ENCODE peak calls at places on chromosomes 6 and 20, in five cellular contexts. E is adrenal gland, O is HCT116, S is endothelial cell of umbilical vein, K is uterus. I is an unnamed sample.

GRCh38 chr20:3101737-3102574 is 17.4 kb upstream of the AVP start:
- DNase-seq in E (no peak), O (no peak), S (no peak), K (no peak), I (no peak)

GRCh38 chr6:163565140-163565539 is 150.6 kb downstream of the QKI start:
- DNase-seq in E (no peak), O (no peak), S (no peak), K (no peak), I (no peak)

GRCh38 chr6:106253731-106254130 is 71.8 kb downstream of the ATG5 start:
- DNase-seq in E (no peak), O (no peak), S (no peak), K (no peak), I (no peak)

GRCh38 chr20:20366896-20367680 is 816 bp upstream of the INSM1 start:
- DNase-seq in E (no peak), O (no peak), S (no peak), K (no peak), I (no peak)

GRCh38 chr6:84663866-84664265 is 100.5 kb downstream of the TBX18 start:
- DNase-seq in E (no peak), O (no peak), S (no peak), K (no peak), I (no peak)

GRCh38 chr20:24236204-24236603 is 233.2 kb upstream of the SYNDIG1 start:
- DNase-seq in E (no peak), O (no peak), S (no peak), K (no peak), I (no peak)

GRCh38 chr6:132236744-132237143 is 164.5 kb downstream of the MOXD1 start:
- DNase-seq in E (no peak), O (no peak), S (no peak), K (no peak), I (no peak)

GRCh38 chr6:67908377-67908776 is 726.7 kb upstream of the ADGRB3 start:
- DNase-seq in E (no peak), O (no peak), S (no peak), K (no peak), I (no peak)

GRCh38 chr6:162728177-162728571 is 400 bp downstream of the PACRG start:
- DNase-seq in E (no peak), O (no peak), S (no peak), K (peak), I (no peak)

GRCh38 chr6:166055801-166056200 is 111.8 kb downstream of the TBXT start:
- DNase-seq in E (no peak), O (no peak), S (no peak), K (no peak), I (no peak)

GRCh38 chr6:51570168-51570921 is 517.1 kb downstream of the PKHD1 start:
- DNase-seq in E (no peak), O (no peak), S (no peak), K (no peak), I (no peak)

GRCh38 chr20:59825563-59825920 is 107.9 kb downstream of the SYCP2 start:
- DNase-seq in E (no peak), O (no peak), S (no peak), K (no peak), I (no peak)

GRCh38 chr6:168890306-168890995 is 363.2 kb downstream of the THBS2 start:
- DNase-seq in E (no peak), O (no peak), S (no peak), K (no peak), I (no peak)

GRCh38 chr6:102571236-102571908 is 1177.9 kb downstream of the GRIK2 start:
- DNase-seq in E (no peak), O (no peak), S (no peak), K (no peak), I (no peak)

GRCh38 chr6:44631968-44632367 is 244.5 kb downstream of the CDC5L start:
- DNase-seq in E (no peak), O (no peak), S (no peak), K (no peak), I (no peak)

GRCh38 chr20:4920655-4921054 is 80.7 kb downstream of the SLC23A2 start:
- DNase-seq in E (no peak), O (no peak), S (no peak), K (no peak), I (no peak)

GRCh38 chr6:42514746-42515145 is 49.1 kb upstream of the UBR2 start:
- DNase-seq in E (no peak), O (no peak), S (no peak), K (no peak), I (no peak)

GRCh38 chr6:34855463-34855862 is 32.4 kb downstream of the TAF11 start:
- DNase-seq in E (no peak), O (no peak), S (no peak), K (no peak), I (no peak)

GRCh38 chr6:56407883-56408282 is 160.5 kb upstream of the COL21A1 start:
- DNase-seq in E (no peak), O (no peak), S (no peak), K (no peak), I (no peak)

GRCh38 chr6:112618796-112619195 is 271.7 kb downstream of the RFPL4B start:
- DNase-seq in E (no peak), O (peak), S (peak), K (no peak), I (no peak)

GRCh38 chr20:32470025-32470861 is 112.1 kb downstream of the ASXL1 start:
- DNase-seq in E (peak), O (peak), S (peak), K (no peak), I (no peak)
- TF ChIP-seq POLR2A in E (no peak), O (no peak), S (peak), K (no peak), I (no peak)

GRCh38 chr6:97282726-97283617 is at the start of gene MMS22L:
- DNase-seq in E (peak), O (peak), S (peak), K (peak), I (peak)
- TF ChIP-seq POLR2A in E (no peak), O (peak), S (no peak), K (no peak), I (no peak)

DNA sequence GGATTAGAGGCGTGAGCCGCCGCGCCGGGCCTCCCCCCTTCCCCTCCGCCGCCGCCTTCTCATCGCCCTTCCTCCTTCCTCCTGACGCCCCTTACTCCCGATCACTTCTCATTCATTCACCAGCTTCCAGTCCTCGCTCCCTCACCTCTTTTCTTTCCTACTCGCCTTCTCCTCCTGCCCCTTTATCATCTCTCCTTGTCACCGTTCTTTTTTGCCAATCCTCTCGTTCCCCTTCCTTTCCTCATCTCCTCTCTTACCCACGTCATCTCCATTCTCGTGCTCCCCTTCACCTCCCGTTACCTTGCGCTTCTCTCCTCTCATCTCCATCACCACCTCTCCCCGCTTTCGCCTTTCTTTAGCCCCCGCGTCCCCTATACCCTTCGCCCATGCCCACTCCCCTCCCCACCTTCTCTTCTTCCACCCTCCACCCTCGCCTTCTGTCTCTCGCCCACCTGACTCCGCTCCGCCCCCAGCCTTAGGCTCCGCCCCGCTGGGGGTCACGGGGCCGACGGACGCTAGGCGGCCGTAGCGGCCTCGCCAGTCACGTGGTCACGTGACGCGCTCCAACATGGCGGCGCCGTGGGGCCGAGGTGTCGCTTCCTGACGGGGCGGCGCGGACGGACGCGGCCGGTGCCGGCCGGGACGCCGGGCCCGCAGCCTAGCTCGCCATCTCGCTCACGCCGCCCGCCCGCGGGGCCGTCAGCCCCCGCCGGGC is at the start of gene ARFGEF2:
- DNase-seq in E (peak), O (peak), S (peak), K (peak), I (peak)
- TF ChIP-seq POLR2A in E (peak), O (peak), S (no peak), K (peak), I (peak)

GRCh38 chr6:30882764-30883475 is 1.4 kb upstream of the DDR1 start:
- DNase-seq in E (peak), O (peak), S (no peak), K (peak), I (no peak)

GRCh38 chr6:30883476-30883742 is 910 bp upstream of the DDR1 start:
- DNase-seq in E (no peak), O (no peak), S (no peak), K (no peak), I (no peak)

GRCh38 chr6:30884521-30885480 is 482 bp downstream of the DDR1 start:
- DNase-seq in E (peak), O (no peak), S (no peak), K (peak), I (peak)

GRCh38 chr6:30885481-30885998 is 1.2 kb downstream of the DDR1 start:
- DNase-seq in E (no peak), O (no peak), S (no peak), K (no peak), I (peak)

DNA sequence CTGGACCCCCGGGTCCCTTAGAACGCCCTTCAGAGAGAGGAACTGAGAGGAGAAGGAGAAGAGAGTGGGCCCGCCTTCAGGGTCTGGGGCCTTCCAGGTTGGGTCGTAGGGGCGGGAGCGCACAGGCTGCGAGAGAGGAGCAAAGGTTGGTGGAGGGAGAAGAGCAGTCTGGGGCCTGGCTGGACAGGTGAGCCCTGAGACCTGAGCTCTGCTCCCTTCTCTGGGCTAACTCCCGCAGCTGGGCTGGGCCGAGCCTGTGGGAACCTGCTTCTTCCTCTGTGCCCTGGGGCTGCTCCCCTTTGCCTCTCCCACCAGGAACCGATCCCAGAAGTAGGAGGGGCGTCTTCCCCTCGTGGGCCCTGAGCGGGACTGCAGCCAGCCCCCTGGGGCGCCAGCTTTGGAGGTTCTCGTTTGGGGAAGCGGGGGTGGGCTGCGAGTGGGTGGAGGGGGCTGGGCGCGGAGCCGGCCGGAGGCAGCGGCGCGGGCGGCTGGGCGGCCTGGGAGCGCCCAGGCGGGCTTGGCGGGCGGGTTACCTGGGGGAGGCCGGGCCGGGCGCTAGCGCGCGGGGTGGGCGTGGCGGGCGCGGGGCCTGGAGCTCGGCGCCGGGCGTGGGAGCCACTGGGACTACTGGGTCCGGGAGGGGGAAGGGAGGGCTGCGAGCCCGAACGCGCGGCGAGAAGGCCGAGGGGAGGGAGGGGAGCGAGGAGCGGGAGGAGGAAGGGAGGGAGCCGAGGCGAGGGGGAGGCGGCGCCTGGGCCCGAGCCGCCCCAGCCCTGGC is at the start of gene DDR1:
- DNase-seq in E (peak), O (no peak), S (no peak), K (peak), I (peak)
- TF ChIP-seq POLR2A in E (no peak), O (no peak), S (no peak), K (no peak), I (no peak)

GRCh38 chr6:26116267-26116666 is 29.0 kb downstream of the HFE start:
- DNase-seq in E (no peak), O (no peak), S (no peak), K (no peak), I (no peak)

GRCh38 chr6:26109776-26110175 is 22.5 kb downstream of the HFE start:
- DNase-seq in E (no peak), O (no peak), S (no peak), K (no peak), I (no peak)

GRCh38 chr6:26118999-26119398 is 31.8 kb downstream of the HFE start:
- DNase-seq in E (no peak), O (peak), S (no peak), K (no peak), I (no peak)

GRCh38 chr6:26113570-26113969 is 26.3 kb downstream of the HFE start:
- DNase-seq in E (no peak), O (no peak), S (no peak), K (no peak), I (no peak)

GRCh38 chr6:26115226-26115625 is 28.0 kb downstream of the HFE start:
- DNase-seq in E (no peak), O (no peak), S (no peak), K (no peak), I (no peak)
- TF ChIP-seq POLR2A in E (no peak), O (no peak), S (no peak), K (no peak), I (no peak)

GRCh38 chr20:58174708-58175287 is 53.7 kb downstream of the ANKRD60 start:
- DNase-seq in E (no peak), O (no peak), S (no peak), K (peak), I (no peak)

GRCh38 chr20:58173091-58173490 is 55.4 kb downstream of the ANKRD60 start:
- DNase-seq in E (no peak), O (no peak), S (no peak), K (no peak), I (no peak)

GRCh38 chr20:58175836-58176235 is 52.6 kb downstream of the ANKRD60 start:
- DNase-seq in E (no peak), O (no peak), S (no peak), K (no peak), I (no peak)

GRCh38 chr20:58175425-58175824 is 53.0 kb downstream of the ANKRD60 start:
- DNase-seq in E (no peak), O (no peak), S (no peak), K (peak), I (no peak)

DNA sequence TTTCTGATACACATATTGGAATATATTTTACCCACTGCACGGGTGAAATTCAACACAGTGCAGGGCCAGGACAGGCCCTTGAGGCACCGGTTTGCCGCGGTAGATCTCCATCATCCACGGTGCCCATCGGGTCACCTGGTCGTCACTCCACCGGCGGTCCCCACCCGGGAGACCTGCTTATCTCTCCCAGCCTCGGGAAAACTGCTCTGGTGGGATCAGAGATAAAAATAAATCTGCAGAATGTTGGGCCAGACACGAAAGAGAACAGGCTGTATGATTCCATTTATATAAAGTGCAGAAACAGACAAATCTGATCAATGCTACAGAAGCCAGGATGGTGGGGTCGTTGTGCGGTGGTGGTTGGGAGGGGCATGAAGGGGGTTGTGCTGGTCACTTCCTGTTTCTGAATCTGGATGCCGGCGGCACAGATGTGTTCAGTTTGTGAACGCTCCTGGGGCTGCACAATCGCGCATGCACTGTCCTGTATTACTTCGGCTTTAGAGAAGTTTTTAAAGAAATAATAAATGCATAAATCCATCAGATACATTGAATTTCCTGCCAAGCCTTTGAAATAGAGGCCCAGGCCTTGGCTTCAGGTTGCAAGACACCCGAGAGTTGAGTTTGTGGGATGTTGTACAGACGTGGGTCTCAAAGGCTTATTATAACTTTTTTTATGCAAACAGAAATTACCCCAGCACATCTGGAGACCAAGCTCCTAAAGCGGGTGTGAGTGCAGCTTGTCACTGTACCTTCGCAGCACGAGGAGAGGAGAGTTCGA is 54.3 kb downstream of the ANKRD60 start:
- DNase-seq in E (no peak), O (no peak), S (no peak), K (peak), I (no peak)
- TF ChIP-seq POLR2A in E (no peak), O (no peak), S (no peak), K (no peak), I (no peak)

GRCh38 chr6:160348209-160348551 is at the start of gene SLC22A3:
- DNase-seq in E (peak), O (no peak), S (no peak), K (peak), I (no peak)
- TF ChIP-seq POLR2A in E (peak), O (no peak), S (no peak), K (no peak), I (no peak)